ENCODE peak calls at places on chromosomes 13 and 19, in eight cellular contexts. D is cardiac fibroblast; F is CD8-positive, alpha-beta T cell; I is A673; G is fibroblast of lung; K is kidney; J is natural killer cell; T is tibial nerve. L is an unnamed sample.

GRCh38 chr13:75938811-75939525 is 302.8 kb downstream of the LMO7 start:
- DNase-seq in K (no peak), F (no peak), T (no peak), J (no peak), D (peak), G (peak), I (peak), L (no peak)

GRCh38 chr19:58571575-58571947 is 1.6 kb downstream of the MZF1 start:
- DNase-seq in I (no peak), D (no peak), T (no peak), K (peak), G (no peak), J (no peak), F (peak), L (no peak)

GRCh38 chr19:51660975-51661600 is 14.5 kb upstream of the SIGLEC14 start:
- DNase-seq in I (peak), J (peak), D (peak), T (peak), G (peak), K (no peak), F (peak), L (peak)

GRCh38 chr19:23415561-23416191 is 20.4 kb upstream of the ZNF91 start:
- DNase-seq in J (no peak), K (no peak), D (no peak), T (no peak), I (no peak), G (no peak), F (no peak), L (peak)

GRCh38 chr13:109939105-109939504 is 152.7 kb upstream of the IRS2 start:
- DNase-seq in F (no peak), G (no peak), K (no peak), D (no peak), T (no peak), I (no peak), J (no peak), L (no peak)

GRCh38 chr19:47492137-47492533 is 8.1 kb upstream of the KPTN start:
- DNase-seq in T (no peak), D (no peak), F (no peak), K (no peak), G (no peak), I (no peak), J (no peak), L (no peak)

GRCh38 chr13:34076943-34077703 is 259.2 kb downstream of the RFC3 start:
- DNase-seq in T (no peak), G (peak), I (peak), D (peak), K (no peak), F (no peak), J (no peak), L (peak)

GRCh38 chr19:49799271-49799797 is 13.8 kb downstream of the FUZ start:
- DNase-seq in G (no peak), J (no peak), T (no peak), K (no peak), D (no peak), I (no peak), F (no peak), L (no peak)

GRCh38 chr19:49335071-49335783 is at the start of gene CD37:
- DNase-seq in F (peak), G (no peak), J (peak), I (no peak), T (no peak), D (no peak), K (peak), L (peak)

GRCh38 chr13:46195017-46195416 is 13.0 kb upstream of the LCP1 start:
- DNase-seq in D (no peak), T (no peak), I (no peak), F (no peak), K (no peak), G (no peak), J (no peak), L (no peak)

GRCh38 chr13:47875206-47875605 is 125.9 kb downstream of the SUCLA2 start:
- DNase-seq in G (no peak), I (no peak), J (no peak), K (no peak), D (no peak), F (no peak), T (no peak), L (no peak)

GRCh38 chr13:27080018-27080948 is 91.3 kb downstream of the USP12 start:
- DNase-seq in D (no peak), F (no peak), K (no peak), T (no peak), I (no peak), J (no peak), G (no peak), L (no peak)

GRCh38 chr19:55441319-55441691 is 1.8 kb downstream of the SHISA7 start:
- DNase-seq in K (no peak), G (no peak), I (no peak), F (no peak), T (no peak), J (no peak), D (no peak), L (peak)

GRCh38 chr19:4115050-4115817 is 8.7 kb downstream of the MAP2K2 start:
- DNase-seq in G (no peak), F (peak), T (no peak), J (peak), D (no peak), I (no peak), K (no peak), L (peak)

GRCh38 chr19:3494051-3494450 is 6.4 kb downstream of the DOHH start:
- DNase-seq in G (no peak), I (no peak), F (no peak), K (no peak), T (no peak), D (no peak), J (no peak), L (no peak)

GRCh38 chr19:2982983-2983350 is 5.6 kb downstream of the TLE6 start:
- DNase-seq in G (peak), D (peak), F (no peak), K (peak), J (no peak), I (peak), T (peak), L (no peak)

GRCh38 chr19:15358918-15359317 is 20.7 kb downstream of the AKAP8 start:
- DNase-seq in G (no peak), T (no peak), K (no peak), I (no peak), F (no peak), D (no peak), J (no peak), L (no peak)

GRCh38 chr19:38276942-38277517 is 12.7 kb downstream of the SPINT2 start:
- DNase-seq in J (no peak), G (no peak), D (no peak), K (no peak), T (no peak), F (no peak), I (no peak), L (no peak)

GRCh38 chr13:30577381-30577780 is 40.3 kb upstream of the USPL1 start:
- DNase-seq in G (peak), F (peak), K (no peak), J (peak), T (no peak), D (peak), I (no peak), L (peak)

GRCh38 chr19:20422616-20423205 is 142.9 kb downstream of the ZNF737 start:
- DNase-seq in J (no peak), I (no peak), D (peak), G (no peak), F (no peak), K (no peak), T (no peak), L (no peak)

GRCh38 chr19:1122972-1123363 is 19.2 kb downstream of the GPX4 start:
- DNase-seq in G (peak), F (no peak), D (peak), K (peak), I (peak), T (no peak), J (no peak), L (peak)

GRCh38 chr19:37876047-37876446 is 30.3 kb downstream of the WDR87 start:
- DNase-seq in I (no peak), K (no peak), T (no peak), F (no peak), D (no peak), J (no peak), G (no peak), L (no peak)

GRCh38 chr19:39308531-39309304 is 11.9 kb downstream of the LRFN1 start:
- DNase-seq in J (no peak), K (no peak), F (no peak), I (peak), G (no peak), D (peak), T (no peak), L (peak)

GRCh38 chr19:41887711-41888382 is 4.9 kb downstream of the ARHGEF1 start:
- DNase-seq in F (peak), K (no peak), G (no peak), T (no peak), J (peak), D (no peak), I (no peak), L (peak)

GRCh38 chr13:76597868-76598267 is 288.3 kb downstream of the KCTD12 start:
- DNase-seq in J (no peak), K (no peak), G (no peak), I (no peak), F (no peak), D (no peak), T (no peak), L (no peak)

GRCh38 chr19:2475018-2475701 is 767 bp upstream of the GADD45B start:
- DNase-seq in T (no peak), D (peak), G (peak), I (peak), F (peak), J (peak), K (peak), L (peak)

GRCh38 chr19:10339380-10339960 is at the start of gene ICAM3:
- DNase-seq in G (no peak), T (no peak), F (peak), I (no peak), J (peak), D (no peak), K (no peak), L (peak)

GRCh38 chr13:52348081-52348480 is 57.9 kb downstream of the THSD1 start:
- DNase-seq in G (peak), J (no peak), T (no peak), F (no peak), D (peak), I (no peak), K (no peak), L (no peak)

GRCh38 chr13:27419333-27419732 is 5.1 kb upstream of the GTF3A start:
- DNase-seq in F (no peak), K (no peak), T (no peak), G (no peak), I (no peak), D (no peak), J (no peak), L (no peak)

GRCh38 chr19:15299568-15300409 is 32.5 kb downstream of the BRD4 start:
- DNase-seq in D (peak), T (no peak), I (no peak), G (peak), J (no peak), F (no peak), K (no peak), L (no peak)

GRCh38 chr13:62473944-62474237 is 1058.2 kb upstream of the PCDH20 start:
- DNase-seq in D (no peak), K (no peak), G (no peak), T (no peak), I (no peak), F (no peak), J (no peak), L (no peak)

DNA sequence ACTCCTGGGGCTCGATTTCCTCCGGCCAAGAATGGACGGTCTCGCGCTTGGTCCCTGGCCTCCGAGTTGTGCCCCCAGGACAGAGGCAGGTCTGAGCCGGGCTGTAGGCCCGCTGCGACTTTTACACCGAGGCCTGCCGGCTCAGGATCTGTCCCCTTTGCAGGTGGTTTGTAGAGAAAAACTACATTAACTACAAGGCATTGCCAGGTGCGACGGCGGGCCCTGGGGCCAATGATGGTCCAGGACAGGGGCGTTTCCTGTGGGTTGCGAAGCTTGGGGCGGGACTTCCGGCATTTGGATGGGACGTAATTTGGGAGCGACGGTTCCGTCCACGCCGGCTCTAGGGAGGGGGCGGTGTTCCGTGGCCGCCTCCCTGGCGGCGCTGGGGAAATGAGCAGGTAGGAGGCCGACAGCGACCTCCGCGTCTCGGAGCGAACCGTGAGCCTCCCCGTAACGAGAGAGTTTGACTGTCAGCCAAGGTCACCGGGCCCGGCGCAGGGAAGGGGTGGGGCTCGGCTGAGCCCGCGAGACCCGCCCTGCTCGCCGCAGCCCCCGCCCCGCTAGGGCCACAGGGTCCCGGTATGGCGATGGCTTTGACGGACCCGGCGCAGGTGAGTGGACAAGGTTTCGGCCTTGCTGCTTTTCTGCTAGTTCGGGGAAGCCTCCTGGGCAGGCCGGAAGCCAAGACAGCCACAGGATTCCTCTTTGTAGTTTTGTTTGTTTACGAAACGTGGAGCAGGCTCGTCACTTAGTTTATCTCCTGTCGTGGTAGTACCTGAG is at the start of gene ZNF805:
- DNase-seq in T (peak), D (peak), K (peak), F (peak), G (peak), J (peak), I (peak), L (peak)
- TF ChIP-seq CTCF in T (peak), D (peak), K (no peak), F (no peak), G (no peak), J (no peak), I (no peak), L (no peak)

GRCh38 chr13:40172149-40172591 is 494.3 kb downstream of the FOXO1 start:
- DNase-seq in F (no peak), K (peak), D (no peak), I (no peak), T (no peak), G (no peak), J (no peak), L (no peak)
- TF ChIP-seq CTCF in F (no peak), K (no peak), D (no peak), I (no peak), T (no peak), G (no peak), J (no peak), L (no peak)

GRCh38 chr13:96650301-96650886 is 343.9 kb downstream of the OXGR1 start:
- DNase-seq in G (peak), D (peak), I (no peak), J (no peak), T (no peak), F (no peak), K (no peak), L (no peak)
- TF ChIP-seq CTCF in G (no peak), D (peak), I (no peak), J (no peak), T (no peak), F (no peak), K (no peak), L (no peak)

DNA sequence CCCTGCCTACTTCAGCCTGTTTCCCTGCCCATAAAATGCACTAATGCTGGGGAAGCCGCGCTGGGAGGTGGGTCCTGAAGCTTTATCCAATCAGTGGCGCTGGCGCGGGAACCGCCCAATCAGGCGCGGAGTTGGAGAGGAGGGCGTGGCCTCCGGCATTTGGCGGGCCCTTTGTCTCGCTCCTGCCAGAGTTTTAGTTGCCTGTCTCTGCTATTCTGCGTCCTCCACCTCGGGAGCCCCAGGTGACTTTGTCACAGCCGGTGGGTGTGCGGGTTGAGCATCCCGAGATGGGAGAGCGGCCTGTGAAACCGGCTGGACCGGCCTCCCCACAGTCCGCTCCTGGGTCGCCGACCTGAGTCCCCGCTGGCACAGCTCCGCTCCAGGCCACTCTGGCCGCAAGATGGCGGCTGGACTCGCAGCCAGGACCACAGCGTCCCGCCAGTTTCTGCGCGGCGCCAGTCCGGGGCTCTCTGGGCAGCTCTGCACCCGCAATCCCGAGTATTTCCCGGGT is 30.7 kb upstream of the ZNF429 start:
- DNase-seq in T (peak), K (peak), F (peak), I (no peak), D (peak), J (peak), G (peak), L (peak)
- TF ChIP-seq CTCF in T (no peak), K (no peak), F (no peak), I (no peak), D (no peak), J (no peak), G (no peak), L (no peak)

GRCh38 chr19:5665781-5666513 is 14.4 kb downstream of the MICOS13 start:
- DNase-seq in T (no peak), G (peak), J (no peak), I (no peak), D (peak), F (no peak), K (peak), L (no peak)
- TF ChIP-seq CTCF in T (no peak), G (peak), J (no peak), I (no peak), D (peak), F (no peak), K (no peak), L (no peak)